ENCODE peak calls at places on chromosomes 7 and 10, in eight cellular contexts. R is IMR-90, X is Panc1, B is fibroblast of lung, V is brain microvascular endothelial cell, J is tibial artery, C is prostate gland, A is heart left ventricle. E is an unnamed sample.

GRCh38 chr7:63925626-63926460 is 72.8 kb upstream of the ZNF722 start:
- DNase-seq in R (no peak), X (peak; percentile 51), B (peak; percentile 2), V (no peak), J (peak; percentile 94), C (peak; percentile 95), A (peak; percentile 94), E (peak; percentile 95)

GRCh38 chr7:141451232-141451631 is 100.0 kb upstream of the AGK start:
- DNase-seq in R (no peak), X (no peak), B (no peak), V (no peak), J (no peak), C (no peak), A (no peak), E (no peak)

GRCh38 chr10:7410306-7410799 is 481 bp downstream of the SFMBT2 start:
- DNase-seq in R (peak; percentile 10), X (no peak), B (peak; percentile 22), V (no peak), J (no peak), C (no peak), A (no peak), E (peak; percentile 31)

GRCh38 chr7:8035647-8036518 is 67.3 kb downstream of the GLCCI1 start:
- DNase-seq in R (peak; percentile 55), X (peak; percentile 12), B (peak; percentile 66), V (peak; percentile 19), J (no peak), C (no peak), A (no peak), E (no peak)

GRCh38 chr10:94006591-94007550 is 13.1 kb downstream of the PLCE1 start:
- DNase-seq in R (peak; percentile 78), X (no peak), B (peak; percentile 86), V (peak; percentile 78), J (no peak), C (no peak), A (peak; percentile 16), E (no peak)

GRCh38 chr10:36188461-36188860 is 546.4 kb upstream of the FZD8 start:
- DNase-seq in R (no peak), X (no peak), B (no peak), V (no peak), J (no peak), C (no peak), A (no peak), E (no peak)

GRCh38 chr10:109902992-109903947 is 20.0 kb downstream of the XPNPEP1 start:
- DNase-seq in R (peak; percentile 59), X (no peak), B (peak; percentile 40), V (no peak), J (no peak), C (peak; percentile 32), A (no peak), E (no peak)

GRCh38 chr10:125886914-125887512 is 5.9 kb upstream of the DHX32 start:
- DNase-seq in R (no peak), X (no peak), B (no peak), V (no peak), J (no peak), C (no peak), A (no peak), E (no peak)

GRCh38 chr7:108454317-108454673 is 1.9 kb downstream of the NRCAM start:
- DNase-seq in R (no peak), X (no peak), B (no peak), V (no peak), J (no peak), C (no peak), A (no peak), E (no peak)

GRCh38 chr7:67620216-67620933 is 623.7 kb downstream of the TYW1 start:
- DNase-seq in R (no peak), X (no peak), B (no peak), V (no peak), J (no peak), C (no peak), A (no peak), E (no peak)

GRCh38 chr7:4759211-4759610 is 16.2 kb upstream of the AP5Z1 start:
- DNase-seq in R (no peak), X (no peak), B (no peak), V (no peak), J (no peak), C (no peak), A (no peak), E (peak; percentile 36)

DNA sequence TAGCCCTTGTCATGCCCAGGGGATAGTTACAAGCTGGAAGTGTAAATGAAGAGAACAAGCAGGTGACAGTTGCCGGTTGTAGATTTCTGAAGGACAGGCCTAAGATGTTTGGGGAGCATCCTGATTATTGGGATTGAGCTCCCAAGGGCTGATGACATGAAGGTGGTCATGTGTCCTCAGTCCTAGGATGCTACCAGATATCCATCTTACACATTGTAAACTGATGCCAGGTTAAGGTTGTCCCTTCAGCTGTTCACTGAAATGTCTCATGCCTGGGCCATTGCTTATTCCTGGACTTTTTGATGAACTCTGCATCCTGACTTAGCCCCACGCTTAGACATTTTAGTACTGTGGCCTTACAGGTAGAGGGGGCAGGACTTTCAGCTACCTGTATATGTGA is 1.3 kb downstream of the ZMIZ2 start:
- DNase-seq in R (no peak), X (no peak), B (no peak), V (no peak), J (no peak), C (no peak), A (no peak), E (no peak)
- H3K4me3 ChIP-seq in R (peak overlapping the region; percentile 99), X (peak overlapping the region; percentile 64), B (no peak overlapping the region), V (peak overlapping the region; percentile 76), J (peak overlapping the region; percentile 92), C (no peak overlapping the region), A (peak overlapping the region; percentile 98), E (peak overlapping the region; percentile 91)

GRCh38 chr10:118564652-118565051 is 30.8 kb downstream of the PRLHR start:
- DNase-seq in R (no peak), X (no peak), B (no peak), V (no peak), J (no peak), C (no peak), A (no peak), E (no peak)
- TF ChIP-seq CTCF in R (peak; percentile 33), X (peak; percentile 62), B (peak; percentile 18), V (peak; percentile 33), J (no peak), C (no peak), A (no peak), E (no peak)

GRCh38 chr10:5813091-5813340 is 218 bp downstream of the GDI2 start:
- DNase-seq in R (no peak), X (no peak), B (no peak), V (no peak), J (no peak), C (no peak), A (no peak), E (no peak)

GRCh38 chr10:5810235-5810634 is 3.0 kb downstream of the GDI2 start:
- DNase-seq in R (no peak), X (no peak), B (no peak), V (no peak), J (no peak), C (no peak), A (no peak), E (no peak)

GRCh38 chr10:5809541-5810154 is 3.6 kb downstream of the GDI2 start:
- DNase-seq in R (peak; percentile 1), X (no peak), B (no peak), V (no peak), J (no peak), C (no peak), A (no peak), E (no peak)

GRCh38 chr10:5812283-5813090 is 747 bp downstream of the GDI2 start:
- DNase-seq in R (no peak), X (no peak), B (no peak), V (no peak), J (peak; percentile 73), C (peak; percentile 20), A (peak; percentile 47), E (peak; percentile 74)

DNA sequence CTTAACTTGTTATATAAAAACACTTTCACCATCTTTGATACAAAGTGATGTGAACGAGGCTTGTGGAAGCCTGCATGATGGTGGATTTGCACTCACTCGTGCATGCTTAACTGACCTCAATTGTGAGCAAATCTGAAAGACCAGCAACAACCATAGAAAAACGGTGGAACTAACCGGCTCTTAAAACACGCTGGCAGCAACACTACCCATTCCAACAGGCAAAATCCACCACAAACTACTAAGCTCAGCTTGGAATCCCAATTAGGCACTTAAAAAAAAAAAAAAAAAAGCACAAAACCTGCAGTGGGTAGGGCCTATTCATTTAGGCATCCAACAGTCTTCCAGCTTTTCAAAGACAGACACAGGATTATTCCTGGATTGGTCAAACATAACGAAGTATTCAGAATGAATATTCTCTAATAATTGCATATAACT is 1.8 kb downstream of the GDI2 start:
- DNase-seq in R (peak; percentile 64), X (no peak), B (peak; percentile 60), V (no peak), J (no peak), C (no peak), A (no peak), E (no peak)
- H3K4me3 ChIP-seq in R (peak overlapping the region; percentile 81), X (peak overlapping the region; percentile 90), B (peak overlapping the region; percentile 98), V (peak overlapping the region; percentile 92), J (peak overlapping the region; percentile 100), C (peak overlapping the region; percentile 3), A (peak overlapping the region; percentile 85), E (peak overlapping the region; percentile 95)

GRCh38 chr10:70328987-70329386 is 45.2 kb upstream of the NPFFR1 start:
- DNase-seq in R (peak; percentile 28), X (no peak), B (peak; percentile 7), V (no peak), J (no peak), C (no peak), A (no peak), E (no peak)

GRCh38 chr10:70331160-70331485 is 47.3 kb upstream of the NPFFR1 start:
- DNase-seq in R (no peak), X (no peak), B (no peak), V (no peak), J (no peak), C (no peak), A (no peak), E (no peak)

GRCh38 chr10:70333268-70333667 is 49.2 kb downstream of the LRRC20 start:
- DNase-seq in R (no peak), X (no peak), B (no peak), V (no peak), J (no peak), C (no peak), A (no peak), E (no peak)

GRCh38 chr10:70330671-70331070 is 46.9 kb upstream of the NPFFR1 start:
- DNase-seq in R (no peak), X (no peak), B (no peak), V (no peak), J (no peak), C (no peak), A (no peak), E (no peak)

DNA sequence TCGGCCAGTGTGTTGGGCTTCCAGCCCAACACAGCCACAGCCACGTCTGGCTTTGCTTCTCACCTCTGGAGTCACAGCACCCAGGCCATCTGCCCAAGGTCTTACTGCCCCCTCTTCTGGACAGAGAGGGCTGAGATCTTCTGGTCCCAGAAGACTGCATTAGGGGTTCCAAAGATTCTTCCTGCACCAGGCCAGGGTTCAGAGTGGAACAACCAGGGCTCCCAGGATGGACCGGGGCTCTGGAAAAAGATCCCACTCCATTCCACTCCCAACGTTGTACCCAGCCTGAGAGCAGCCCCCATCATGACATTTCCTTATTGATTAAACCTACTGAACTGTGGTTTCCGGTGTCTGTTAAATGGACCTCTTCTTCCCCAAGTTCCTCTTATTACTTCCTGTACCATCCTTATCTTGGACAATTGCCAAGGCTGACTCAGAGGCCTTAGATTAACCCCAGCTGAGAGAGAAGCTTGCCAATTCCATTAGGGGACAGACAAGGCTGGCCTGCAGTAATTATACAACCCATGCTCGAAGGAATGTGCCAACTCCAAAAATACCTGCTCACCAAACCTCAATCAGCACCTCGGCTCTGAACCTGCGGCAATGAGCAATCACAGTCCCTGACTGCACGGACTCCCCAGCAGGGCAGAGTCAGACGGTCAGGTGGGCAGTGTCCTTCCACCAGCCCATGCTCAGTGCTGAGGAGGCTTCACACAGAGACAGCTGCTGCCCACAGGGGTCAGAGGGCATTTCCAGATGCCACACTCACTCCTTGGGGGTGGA is 47.9 kb upstream of the NPFFR1 start:
- DNase-seq in R (peak; percentile 93), X (peak; percentile 54), B (peak; percentile 97), V (peak; percentile 90), J (no peak), C (peak; percentile 19), A (peak; percentile 77), E (peak; percentile 55)
- TF ChIP-seq CTCF in R (peak; percentile 42), X (no peak), B (peak; percentile 35), V (peak; percentile 58), J (peak; percentile 19), C (no peak), A (peak; percentile 29), E (peak; percentile 22)

E was measured in psoas muscle.